ENCODE peak calls at places on chromosomes 13 and 19, in seven cellular contexts. One of them, this sample, is unnamed.

GRCh38 chr19:40217027-40217810 is 965 bp downstream of the TTC9B start:
- DNase-seq in H9: peak; percentile 87
- DNase-seq in IMR-90: no peak
- DNase-seq in neuronal stem cell: no peak
- DNase-seq in mesenchymal stem cell: no peak
- DNase-seq in H1: peak; percentile 39
- DNase-seq in trophoblast cell: peak; percentile 93
- DNase-seq in this sample: peak; percentile 50

GRCh38 chr19:50432658-50433057 is at the start of gene MYBPC2:
- DNase-seq in H9: no peak
- DNase-seq in IMR-90: no peak
- DNase-seq in neuronal stem cell: no peak
- DNase-seq in mesenchymal stem cell: no peak
- DNase-seq in H1: no peak
- DNase-seq in trophoblast cell: peak; percentile 31
- DNase-seq in this sample: no peak

GRCh38 chr13:26476111-26476743 is 81.3 kb upstream of the WASF3 start:
- DNase-seq in H9: peak; percentile 84
- DNase-seq in IMR-90: peak; percentile 50
- DNase-seq in neuronal stem cell: no peak
- DNase-seq in mesenchymal stem cell: peak; percentile 56
- DNase-seq in H1: peak; percentile 47
- DNase-seq in trophoblast cell: peak; percentile 94
- DNase-seq in this sample: peak; percentile 98

GRCh38 chr13:111875922-111876321 is 191.0 kb upstream of the SOX1 start:
- DNase-seq in H9: no peak
- DNase-seq in IMR-90: no peak
- DNase-seq in neuronal stem cell: no peak
- DNase-seq in mesenchymal stem cell: no peak
- DNase-seq in H1: no peak
- DNase-seq in trophoblast cell: no peak
- DNase-seq in this sample: no peak

GRCh38 chr13:29801737-29802305 is 48.6 kb downstream of the UBL3 start:
- DNase-seq in H9: no peak
- DNase-seq in IMR-90: peak; percentile 20
- DNase-seq in neuronal stem cell: no peak
- DNase-seq in mesenchymal stem cell: no peak
- DNase-seq in H1: no peak
- DNase-seq in trophoblast cell: no peak
- DNase-seq in this sample: peak; percentile 64

GRCh38 chr13:26839682-26840081 is 79.1 kb upstream of the GPR12 start:
- DNase-seq in H9: no peak
- DNase-seq in IMR-90: no peak
- DNase-seq in neuronal stem cell: no peak
- DNase-seq in mesenchymal stem cell: no peak
- DNase-seq in H1: no peak
- DNase-seq in trophoblast cell: no peak
- DNase-seq in this sample: no peak

GRCh38 chr13:74074723-74075122 is 59.5 kb downstream of the KLF12 start:
- DNase-seq in H9: no peak
- DNase-seq in IMR-90: peak; percentile 46
- DNase-seq in neuronal stem cell: no peak
- DNase-seq in mesenchymal stem cell: peak; percentile 28
- DNase-seq in H1: no peak
- DNase-seq in trophoblast cell: no peak
- DNase-seq in this sample: peak; percentile 10

GRCh38 chr19:8462601-8463000 is 17.8 kb downstream of the HNRNPM start:
- DNase-seq in H9: no peak
- DNase-seq in IMR-90: no peak
- DNase-seq in neuronal stem cell: no peak
- DNase-seq in mesenchymal stem cell: no peak
- DNase-seq in H1: no peak
- DNase-seq in trophoblast cell: no peak
- DNase-seq in this sample: no peak

GRCh38 chr13:111595791-111596190 is 275.3 kb downstream of the TEX29 start:
- DNase-seq in H9: no peak
- DNase-seq in IMR-90: no peak
- DNase-seq in neuronal stem cell: no peak
- DNase-seq in mesenchymal stem cell: no peak
- DNase-seq in H1: no peak
- DNase-seq in trophoblast cell: no peak
- DNase-seq in this sample: no peak

GRCh38 chr19:23991170-23991569 is 76.5 kb downstream of the ZNF726 start:
- DNase-seq in H9: no peak
- DNase-seq in IMR-90: no peak
- DNase-seq in neuronal stem cell: no peak
- DNase-seq in mesenchymal stem cell: no peak
- DNase-seq in H1: no peak
- DNase-seq in trophoblast cell: peak; percentile 33
- DNase-seq in this sample: peak; percentile 1

GRCh38 chr19:10554760-10555612 is 10.8 kb downstream of the KRI1 start:
- DNase-seq in H9: no peak
- DNase-seq in IMR-90: no peak
- DNase-seq in neuronal stem cell: no peak
- DNase-seq in mesenchymal stem cell: no peak
- DNase-seq in H1: no peak
- DNase-seq in trophoblast cell: no peak
- DNase-seq in this sample: no peak

GRCh38 chr19:4493104-4493928 is 21.2 kb downstream of the HDGFL2 start:
- DNase-seq in H9: no peak
- DNase-seq in IMR-90: no peak
- DNase-seq in neuronal stem cell: no peak
- DNase-seq in mesenchymal stem cell: no peak
- DNase-seq in H1: no peak
- DNase-seq in trophoblast cell: no peak
- DNase-seq in this sample: no peak

GRCh38 chr19:10450191-10450852 is 30.0 kb downstream of the PDE4A start:
- DNase-seq in H9: no peak
- DNase-seq in IMR-90: no peak
- DNase-seq in neuronal stem cell: no peak
- DNase-seq in mesenchymal stem cell: no peak
- DNase-seq in H1: no peak
- DNase-seq in trophoblast cell: no peak
- DNase-seq in this sample: no peak

GRCh38 chr19:41936416-41936850 is 8.2 kb upstream of the ERFL start:
- DNase-seq in H9: no peak
- DNase-seq in IMR-90: no peak
- DNase-seq in neuronal stem cell: no peak
- DNase-seq in mesenchymal stem cell: no peak
- DNase-seq in H1: no peak
- DNase-seq in trophoblast cell: no peak
- DNase-seq in this sample: no peak

GRCh38 chr13:40235160-40235796 is 431.2 kb downstream of the FOXO1 start:
- DNase-seq in H9: no peak
- DNase-seq in IMR-90: no peak
- DNase-seq in neuronal stem cell: no peak
- DNase-seq in mesenchymal stem cell: no peak
- DNase-seq in H1: no peak
- DNase-seq in trophoblast cell: no peak
- DNase-seq in this sample: no peak

GRCh38 chr13:74465279-74465678 is 331.1 kb upstream of the KLF12 start:
- DNase-seq in H9: peak; percentile 34
- DNase-seq in IMR-90: no peak
- DNase-seq in neuronal stem cell: no peak
- DNase-seq in mesenchymal stem cell: no peak
- DNase-seq in H1: no peak
- DNase-seq in trophoblast cell: no peak
- DNase-seq in this sample: peak; percentile 46

GRCh38 chr19:11374449-11375142 is at the start of gene SWSAP1:
- DNase-seq in H9: peak; percentile 99
- DNase-seq in IMR-90: peak; percentile 99
- DNase-seq in neuronal stem cell: peak; percentile 98
- DNase-seq in mesenchymal stem cell: peak; percentile 100
- DNase-seq in H1: peak; percentile 98
- DNase-seq in trophoblast cell: peak; percentile 100
- DNase-seq in this sample: peak; percentile 100

GRCh38 chr19:35755160-35755549 is 1.7 kb downstream of the HSPB6 start:
- DNase-seq in H9: no peak
- DNase-seq in IMR-90: no peak
- DNase-seq in neuronal stem cell: no peak
- DNase-seq in mesenchymal stem cell: no peak
- DNase-seq in H1: no peak
- DNase-seq in trophoblast cell: no peak
- DNase-seq in this sample: no peak
- H3K4me1 ChIP-seq in H9: no peaks in the 10 kb centered on the region
- H3K4me1 ChIP-seq in IMR-90: peaks cover 13% of the 10 kb centered on the region
- H3K4me1 ChIP-seq in neuronal stem cell: peaks cover 12% of the 10 kb centered on the region
- H3K4me1 ChIP-seq in mesenchymal stem cell: peaks cover 35% of the 10 kb centered on the region
- H3K4me1 ChIP-seq in H1: no peaks in the 10 kb centered on the region
- H3K4me1 ChIP-seq in trophoblast cell: peaks cover 29% of the 10 kb centered on the region
- H3K4me1 ChIP-seq in this sample: no peaks in the 10 kb centered on the region

GRCh38 chr19:6819323-6819722 is 46.8 kb downstream of the VAV1 start:
- DNase-seq in H9: no peak
- DNase-seq in IMR-90: no peak
- DNase-seq in neuronal stem cell: no peak
- DNase-seq in mesenchymal stem cell: no peak
- DNase-seq in H1: no peak
- DNase-seq in trophoblast cell: no peak
- DNase-seq in this sample: no peak

GRCh38 chr19:6820237-6820636 is 47.7 kb downstream of the VAV1 start:
- DNase-seq in H9: no peak
- DNase-seq in IMR-90: no peak
- DNase-seq in neuronal stem cell: no peak
- DNase-seq in mesenchymal stem cell: no peak
- DNase-seq in H1: no peak
- DNase-seq in trophoblast cell: no peak
- DNase-seq in this sample: no peak

GRCh38 chr19:6822311-6822670 is 49.8 kb downstream of the VAV1 start:
- DNase-seq in H9: no peak
- DNase-seq in IMR-90: no peak
- DNase-seq in neuronal stem cell: no peak
- DNase-seq in mesenchymal stem cell: no peak
- DNase-seq in H1: no peak
- DNase-seq in trophoblast cell: no peak
- DNase-seq in this sample: no peak

GRCh38 chr19:6825076-6825774 is 52.7 kb downstream of the VAV1 start:
- DNase-seq in H9: no peak
- DNase-seq in IMR-90: no peak
- DNase-seq in neuronal stem cell: no peak
- DNase-seq in mesenchymal stem cell: no peak
- DNase-seq in H1: no peak
- DNase-seq in trophoblast cell: no peak
- DNase-seq in this sample: no peak

GRCh38 chr19:6821639-6822310 is 49.3 kb downstream of the VAV1 start:
- DNase-seq in H9: no peak
- DNase-seq in IMR-90: no peak
- DNase-seq in neuronal stem cell: no peak
- DNase-seq in mesenchymal stem cell: no peak
- DNase-seq in H1: no peak
- DNase-seq in trophoblast cell: no peak
- DNase-seq in this sample: no peak
- H3K18ac ChIP-seq in H9: no peak overlapping the region
- H3K18ac ChIP-seq in IMR-90: no peak overlapping the region
- H3K18ac ChIP-seq in neuronal stem cell: peak overlapping the region; percentile 22
- H3K18ac ChIP-seq in mesenchymal stem cell: no peak overlapping the region
- H3K18ac ChIP-seq in H1: no peak overlapping the region
- H3K18ac ChIP-seq in trophoblast cell: no peak overlapping the region
- H3K18ac ChIP-seq in this sample: no peak overlapping the region

DNA sequence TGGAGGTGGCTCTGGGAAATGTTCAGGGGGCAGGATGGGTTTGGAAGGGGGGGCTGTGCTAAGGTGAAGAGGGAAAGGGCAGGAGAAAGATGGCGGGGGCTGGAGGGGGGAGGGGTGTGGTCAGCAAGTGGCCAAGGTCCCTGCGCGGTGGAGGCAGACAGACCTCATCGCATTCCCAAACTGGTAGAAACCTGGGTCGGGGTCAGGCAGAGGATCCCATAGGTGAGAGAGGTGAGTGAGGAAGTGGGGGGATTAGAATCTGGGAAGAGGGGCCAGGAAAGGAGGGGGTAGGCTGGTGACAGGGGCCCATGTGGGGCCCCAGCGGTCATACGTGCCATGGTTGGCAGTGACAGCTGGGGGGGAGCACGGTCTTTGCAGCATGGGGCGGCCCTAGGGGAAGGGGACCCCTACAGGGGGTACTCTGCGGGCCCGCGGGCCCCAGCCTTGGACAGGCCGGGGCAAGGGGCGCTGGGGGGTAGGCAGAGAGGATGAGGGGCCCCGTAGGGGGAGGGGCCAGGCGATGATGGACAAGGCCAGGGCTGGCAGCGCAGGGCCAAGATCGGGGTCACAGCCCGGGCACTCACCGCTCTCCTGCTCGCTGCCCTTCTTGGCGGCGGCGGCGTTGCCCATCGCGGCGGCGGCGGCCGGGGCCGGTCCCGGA is 514 bp downstream of the PRKACA start:
- DNase-seq in H9: no peak
- DNase-seq in IMR-90: no peak
- DNase-seq in neuronal stem cell: no peak
- DNase-seq in mesenchymal stem cell: no peak
- DNase-seq in H1: no peak
- DNase-seq in trophoblast cell: no peak
- DNase-seq in this sample: no peak
- H3K4me1 ChIP-seq in H9: peaks cover 9% of the 10 kb centered on the region
- H3K4me1 ChIP-seq in IMR-90: peaks cover 26% of the 10 kb centered on the region
- H3K4me1 ChIP-seq in neuronal stem cell: peaks cover 40% of the 10 kb centered on the region
- H3K4me1 ChIP-seq in mesenchymal stem cell: peaks cover 44% of the 10 kb centered on the region
- H3K4me1 ChIP-seq in H1: peaks cover 11% of the 10 kb centered on the region
- H3K4me1 ChIP-seq in trophoblast cell: peaks cover 14% of the 10 kb centered on the region
- H3K4me1 ChIP-seq in this sample: peaks cover 11% of the 10 kb centered on the region

GRCh38 chr13:42075517-42075916 is 27.1 kb downstream of the DGKH start:
- DNase-seq in H9: no peak
- DNase-seq in IMR-90: no peak
- DNase-seq in neuronal stem cell: no peak
- DNase-seq in mesenchymal stem cell: no peak
- DNase-seq in H1: no peak
- DNase-seq in trophoblast cell: no peak
- DNase-seq in this sample: no peak
- H3K18ac ChIP-seq in H9: no peak overlapping the region
- H3K18ac ChIP-seq in IMR-90: no peak overlapping the region
- H3K18ac ChIP-seq in neuronal stem cell: no peak overlapping the region
- H3K18ac ChIP-seq in mesenchymal stem cell: no peak overlapping the region
- H3K18ac ChIP-seq in H1: no peak overlapping the region
- H3K18ac ChIP-seq in trophoblast cell: no peak overlapping the region
- H3K18ac ChIP-seq in this sample: no peak overlapping the region

DNA sequence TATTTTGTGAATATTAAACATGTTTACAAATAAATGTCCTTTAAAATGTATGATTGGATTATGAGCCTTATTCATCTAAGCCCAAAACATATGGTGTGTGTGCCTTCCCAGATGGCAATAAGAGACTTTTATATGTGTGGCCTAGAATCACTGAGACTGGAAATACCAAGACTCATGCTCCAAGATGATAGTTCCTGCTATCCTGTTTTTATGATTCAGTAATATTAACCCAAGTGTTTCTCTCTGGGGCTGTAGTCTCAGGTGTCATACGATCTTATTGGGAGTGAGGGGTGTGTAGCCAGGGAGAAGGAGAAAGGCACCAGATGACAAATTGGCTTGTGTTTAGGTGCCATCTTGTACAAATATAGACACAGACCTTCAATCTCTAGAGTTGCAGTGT is 86.8 kb downstream of the TNFRSF19 start:
- DNase-seq in H9: no peak
- DNase-seq in IMR-90: no peak
- DNase-seq in neuronal stem cell: no peak
- DNase-seq in mesenchymal stem cell: no peak
- DNase-seq in H1: no peak
- DNase-seq in trophoblast cell: no peak
- DNase-seq in this sample: no peak
- H3K4me1 ChIP-seq in H9: peaks cover 9% of the 10 kb centered on the region
- H3K4me1 ChIP-seq in IMR-90: peaks cover 22% of the 10 kb centered on the region
- H3K4me1 ChIP-seq in neuronal stem cell: peaks cover 4% of the 10 kb centered on the region
- H3K4me1 ChIP-seq in mesenchymal stem cell: peaks cover 12% of the 10 kb centered on the region
- H3K4me1 ChIP-seq in H1: peaks cover 12% of the 10 kb centered on the region
- H3K4me1 ChIP-seq in trophoblast cell: no peaks in the 10 kb centered on the region
- H3K4me1 ChIP-seq in this sample: no peaks in the 10 kb centered on the region